ENCODE peak calls at places on chromosomes 7 and 10, in six cellular contexts. I, S, C, A, H and Y are unnamed samples.

GRCh38 chr10:369441-370221 is 234.4 kb downstream of the ZMYND11 start:
- DNase-seq in I (no peak), S (peak; percentile 94), C (no peak), A (no peak), H (no peak), Y (no peak)

GRCh38 chr10:72567884-72568283 is 58.0 kb downstream of the MICU1 start:
- DNase-seq in I (no peak), S (peak; percentile 4), C (no peak), A (no peak), H (no peak), Y (peak; percentile 0)

GRCh38 chr7:96314402-96315108 is 7.3 kb downstream of the SLC25A13 start:
- DNase-seq in I (no peak), S (no peak), C (no peak), A (no peak), H (no peak), Y (no peak)

GRCh38 chr10:70786799-70787415 is 1.7 kb upstream of the TBATA start:
- DNase-seq in I (no peak), S (peak; percentile 38), C (no peak), A (no peak), H (no peak), Y (no peak)

GRCh38 chr7:116984917-116985316 is 31.6 kb downstream of the ST7 start:
- DNase-seq in I (no peak), S (peak; percentile 42), C (peak; percentile 51), A (no peak), H (no peak), Y (peak; percentile 40)

GRCh38 chr7:38775503-38775902 is 133.5 kb downstream of the VPS41 start:
- DNase-seq in I (no peak), S (no peak), C (no peak), A (no peak), H (no peak), Y (no peak)

GRCh38 chr7:26729150-26729772 is 135.1 kb downstream of the SKAP2 start:
- DNase-seq in I (no peak), S (no peak), C (no peak), A (no peak), H (no peak), Y (no peak)

GRCh38 chr10:58104419-58104818 is 163.3 kb downstream of the IPMK start:
- DNase-seq in I (no peak), S (peak; percentile 85), C (no peak), A (no peak), H (no peak), Y (no peak)

GRCh38 chr7:66921918-66922486 is 977 bp downstream of the TMEM248 start:
- DNase-seq in I (peak; percentile 35), S (no peak), C (no peak), A (no peak), H (peak; percentile 8), Y (no peak)

GRCh38 chr10:92569071-92569470 is 4.8 kb downstream of the IDE start:
- DNase-seq in I (no peak), S (no peak), C (no peak), A (no peak), H (no peak), Y (no peak)

GRCh38 chr10:91883549-91884542 is 25.4 kb downstream of the FGFBP3 start:
- DNase-seq in I (no peak), S (peak; percentile 51), C (no peak), A (no peak), H (no peak), Y (no peak)

GRCh38 chr10:49237985-49238384 is 49.8 kb upstream of the TMEM273 start:
- DNase-seq in I (no peak), S (no peak), C (no peak), A (no peak), H (no peak), Y (no peak)

GRCh38 chr10:52334595-52334994 is 20.5 kb downstream of the DKK1 start:
- DNase-seq in I (no peak), S (peak; percentile 52), C (no peak), A (no peak), H (no peak), Y (no peak)

GRCh38 chr10:61609609-61610166 is 53.0 kb upstream of the CABCOCO1 start:
- DNase-seq in I (no peak), S (no peak), C (no peak), A (no peak), H (no peak), Y (no peak)

GRCh38 chr7:18855796-18856195 is 261.6 kb downstream of the TWIST1 start:
- DNase-seq in I (no peak), S (peak; percentile 84), C (no peak), A (no peak), H (no peak), Y (no peak)

GRCh38 chr10:110209399-110209925 is 2.1 kb downstream of the MXI1 start:
- DNase-seq in I (peak; percentile 66), S (peak; percentile 64), C (no peak), A (peak; percentile 54), H (peak; percentile 46), Y (peak; percentile 53)

GRCh38 chr7:44291066-44291732 is 34.2 kb downstream of the CAMK2B start:
- DNase-seq in I (no peak), S (peak; percentile 14), C (no peak), A (no peak), H (no peak), Y (no peak)

GRCh38 chr7:43362652-43363428 is 220.1 kb upstream of the STK17A start:
- DNase-seq in I (no peak), S (peak; percentile 15), C (no peak), A (no peak), H (no peak), Y (no peak)

GRCh38 chr7:42746226-42746625 is 165.6 kb downstream of the C7orf25 start:
- DNase-seq in I (no peak), S (peak; percentile 34), C (no peak), A (no peak), H (no peak), Y (no peak)

GRCh38 chr7:56092789-56093531 is at the start of gene PHKG1:
- DNase-seq in I (no peak), S (peak; percentile 91), C (peak; percentile 48), A (peak; percentile 19), H (no peak), Y (peak; percentile 82)

GRCh38 chr7:152668975-152669374 is 7.0 kb downstream of the XRCC2 start:
- DNase-seq in I (no peak), S (no peak), C (no peak), A (no peak), H (no peak), Y (no peak)

GRCh38 chr7:78959471-78959870 is 494.0 kb downstream of the MAGI2 start:
- DNase-seq in I (no peak), S (no peak), C (no peak), A (no peak), H (no peak), Y (no peak)

GRCh38 chr10:4384254-4384653 is 441.8 kb upstream of the AKR1E2 start:
- DNase-seq in I (no peak), S (peak; percentile 89), C (no peak), A (no peak), H (no peak), Y (no peak)

GRCh38 chr7:1024331-1024761 is 20.0 kb upstream of the GPR146 start:
- DNase-seq in I (no peak), S (no peak), C (no peak), A (no peak), H (no peak), Y (no peak)

GRCh38 chr7:111765936-111766643 is 203.8 kb upstream of the IMMP2L start:
- DNase-seq in I (no peak), S (peak; percentile 76), C (no peak), A (no peak), H (no peak), Y (peak; percentile 33)